ENCODE peak calls at places on chromosome 19, in seven cellular contexts. A is colonic mucosa, E is fibroblast of lung, M is endodermal cell, X is neural progenitor cell, F is PC-3, N is H1. Z is an unnamed sample.

GRCh38 chr19:16315825-16316505 is 8.7 kb upstream of the KLF2 start:
- DNase-seq in X (no peak), A (peak), N (no peak), F (peak), M (no peak), E (peak), Z (no peak)

GRCh38 chr19:39307233-39307821 is 11.1 kb downstream of the IFNL1 start:
- DNase-seq in X (peak), N (peak), F (no peak), M (peak), E (no peak), A (peak), Z (no peak)

GRCh38 chr19:18286973-18287635 is 5.7 kb upstream of the JUND start:
- DNase-seq in N (no peak), X (peak), M (peak), A (no peak), E (no peak), F (no peak), Z (no peak)

GRCh38 chr19:43675269-43675879 is 5.4 kb upstream of the PLAUR start:
- DNase-seq in F (peak), E (peak), N (no peak), X (no peak), A (peak), M (no peak), Z (peak)

GRCh38 chr19:33150852-33151518 is 19.1 kb downstream of the WDR88 start:
- DNase-seq in F (peak), X (no peak), A (no peak), E (no peak), M (peak), N (no peak), Z (no peak)

GRCh38 chr19:46922465-46922864 is 61.7 kb downstream of the ARHGAP35 start:
- DNase-seq in F (no peak), N (no peak), E (no peak), A (no peak), M (no peak), X (no peak), Z (no peak)

GRCh38 chr19:6065685-6066365 is 44.5 kb downstream of the RFX2 start:
- DNase-seq in E (no peak), M (peak), F (peak), A (peak), N (no peak), X (no peak), Z (peak)

GRCh38 chr19:51091126-51091525 is 8.4 kb upstream of the KLK14 start:
- DNase-seq in N (no peak), F (no peak), X (no peak), M (no peak), E (no peak), A (no peak), Z (no peak)

GRCh38 chr19:51417107-51417806 is at the start of gene SIGLEC10:
- DNase-seq in E (no peak), F (peak), X (no peak), M (peak), A (no peak), N (no peak), Z (no peak)

GRCh38 chr19:46435009-46435408 is 6.3 kb upstream of the PNMA8C start:
- DNase-seq in X (no peak), F (no peak), M (no peak), N (no peak), A (no peak), E (no peak), Z (no peak)

GRCh38 chr19:43957891-43958290 is 6.9 kb downstream of the ZNF221 start:
- DNase-seq in X (no peak), A (no peak), M (no peak), F (no peak), N (no peak), E (peak), Z (no peak)

GRCh38 chr19:38319421-38320258 is at the start of gene KCNK6:
- DNase-seq in E (peak), X (peak), N (peak), M (peak), A (peak), F (no peak), Z (peak)

GRCh38 chr19:15025237-15025636 is 24.0 kb upstream of the CASP14 start:
- DNase-seq in X (no peak), A (no peak), E (no peak), N (no peak), M (peak), F (peak), Z (no peak)

GRCh38 chr19:10863107-10863700 is 8.1 kb upstream of the CARM1 start:
- DNase-seq in N (no peak), F (peak), X (no peak), A (no peak), E (no peak), M (peak), Z (no peak)

GRCh38 chr19:44869728-44870470 is 21.2 kb upstream of the TOMM40 start:
- DNase-seq in X (no peak), A (no peak), N (no peak), M (no peak), E (peak), F (peak), Z (peak)

GRCh38 chr19:52570005-52570861 is at the start of gene ZNF701:
- DNase-seq in N (peak), A (peak), F (peak), E (peak), X (peak), M (peak), Z (peak)
- TF ChIP-seq CTCF in N (peak), A (no peak), F (no peak), E (no peak), X (peak), M (peak), Z (no peak)

GRCh38 chr19:49338691-49339363 is 3.6 kb downstream of the CD37 start:
- DNase-seq in F (peak), A (peak), X (peak), M (peak), E (peak), N (peak), Z (peak)
- H3K9ac ChIP-seq in F (no peak), A (no peak), X (no peak), M (peak), E (no peak), N (no peak), Z (no peak)

GRCh38 chr19:23440207-23440606 is 44.9 kb upstream of the ZNF91 start:
- DNase-seq in F (no peak), A (no peak), X (no peak), N (peak), E (no peak), M (peak), Z (no peak)
- TF ChIP-seq CTCF in F (peak), A (no peak), X (peak), N (no peak), E (no peak), M (no peak), Z (no peak)

DNA sequence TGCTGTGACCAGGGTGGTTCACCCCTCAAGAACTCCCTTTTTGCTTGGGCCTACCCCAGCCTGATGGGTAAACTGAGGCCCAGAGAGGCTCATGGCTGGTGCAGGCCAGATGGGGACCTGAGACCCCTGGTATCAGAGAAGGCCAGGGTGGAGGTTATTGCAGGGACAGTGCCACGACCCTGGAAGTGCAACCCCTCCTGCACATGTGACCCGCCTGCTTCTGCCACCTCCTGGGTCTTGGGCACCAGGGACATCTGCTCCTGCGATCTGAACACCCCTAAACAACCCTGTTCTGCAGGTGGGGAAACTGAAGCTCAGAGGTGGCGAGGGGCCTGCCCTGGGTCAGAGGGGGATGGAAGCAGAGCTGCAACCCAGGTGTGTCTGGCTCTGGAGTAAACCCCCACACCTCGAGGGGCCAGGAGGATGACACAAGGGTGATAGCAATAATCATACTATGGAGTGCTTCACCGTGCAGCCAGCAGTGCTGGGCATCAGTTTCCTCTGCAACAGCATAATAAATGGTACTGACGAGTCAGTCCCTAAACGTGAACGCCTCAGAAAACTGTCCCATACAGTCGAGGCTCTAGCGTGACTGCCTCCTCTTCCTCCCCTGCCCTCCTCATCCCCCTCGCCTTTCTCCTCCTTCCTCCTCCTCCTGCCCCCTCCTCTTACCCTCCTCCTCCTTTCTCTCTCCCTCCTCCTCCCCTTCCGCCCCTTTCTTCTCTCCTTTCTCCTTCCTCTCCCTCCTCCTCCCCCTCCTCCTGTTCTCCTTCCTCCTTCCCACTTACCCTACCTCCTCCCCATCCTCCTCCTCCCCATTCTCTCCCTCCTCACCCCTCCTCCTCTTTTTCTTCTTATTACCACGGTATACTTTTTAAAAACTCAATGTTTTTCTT is 4.3 kb downstream of the YJEFN3 start:
- DNase-seq in M (no peak), F (no peak), E (no peak), N (no peak), A (no peak), X (no peak), Z (no peak)
- H3K9ac ChIP-seq in M (no peak), F (no peak), E (no peak), N (no peak), A (no peak), X (no peak), Z (no peak)

DNA sequence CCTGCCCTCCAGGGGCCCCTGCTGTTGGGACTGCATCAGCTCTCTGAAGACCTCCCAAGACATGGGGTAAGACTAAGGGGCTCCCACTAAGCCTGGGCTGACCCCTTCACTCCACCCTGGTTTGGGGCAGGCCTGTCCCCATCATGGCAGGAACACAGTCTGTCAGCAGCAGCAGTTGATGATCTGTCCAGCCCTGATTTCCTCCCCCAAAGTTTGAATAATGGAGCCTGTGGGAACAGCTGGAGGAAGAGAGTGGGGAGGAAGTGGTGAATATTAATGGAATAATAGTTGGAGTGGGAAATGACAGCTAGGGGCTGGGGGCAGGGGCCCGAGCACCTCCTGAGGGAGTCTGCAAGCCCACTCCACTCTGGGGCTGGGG is 1.3 kb upstream of the B3GNT8 start:
- DNase-seq in E (no peak), F (no peak), M (no peak), X (no peak), N (no peak), A (no peak), Z (no peak)
- TF ChIP-seq CTCF in E (no peak), F (no peak), M (no peak), X (no peak), N (peak), A (no peak), Z (no peak)

GRCh38 chr19:55660991-55661390 is 6.2 kb downstream of the U2AF2 start:
- DNase-seq in M (no peak), E (no peak), X (no peak), N (no peak), F (no peak), A (no peak), Z (no peak)
- H3K9ac ChIP-seq in M (no peak), E (no peak), X (no peak), N (no peak), F (no peak), A (no peak), Z (no peak)

GRCh38 chr19:1401138-1401888 is at the start of gene GAMT:
- DNase-seq in X (peak), N (no peak), M (peak), E (no peak), A (no peak), F (peak), Z (peak)
- TF ChIP-seq CTCF in X (peak), N (peak), M (peak), E (no peak), A (peak), F (peak), Z (peak)

DNA sequence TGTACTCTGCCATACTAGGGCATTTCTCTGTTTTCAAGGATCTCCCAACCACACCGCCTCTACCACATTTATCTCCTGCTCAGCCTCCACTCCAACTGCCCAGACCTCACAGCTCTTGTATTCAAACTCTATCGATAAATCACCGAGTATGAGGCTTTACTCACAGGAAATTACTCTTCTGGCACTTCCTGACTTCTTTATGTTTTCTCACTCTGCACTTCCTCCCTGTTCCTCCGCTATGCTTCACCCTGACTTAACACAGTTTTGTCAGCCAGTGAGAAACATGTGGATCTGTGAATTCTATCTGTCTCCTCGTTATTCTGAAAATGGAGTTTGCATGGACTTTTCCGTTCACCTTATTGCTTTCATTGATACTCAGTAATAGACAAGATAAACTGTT is 2.6 kb upstream of the CARD8 start:
- DNase-seq in F (no peak), M (no peak), N (no peak), E (no peak), X (no peak), A (no peak), Z (peak)
- H3K9ac ChIP-seq in F (no peak), M (no peak), N (no peak), E (no peak), X (no peak), A (peak), Z (peak)

GRCh38 chr19:35565016-35565856 is 1.8 kb upstream of the ATP4A start:
- DNase-seq in M (no peak), A (no peak), E (no peak), F (no peak), X (no peak), N (no peak), Z (no peak)

GRCh38 chr19:35566738-35567137 is 3.3 kb upstream of the ATP4A start:
- DNase-seq in M (no peak), F (no peak), N (no peak), A (no peak), X (no peak), E (no peak), Z (no peak)

GRCh38 chr19:35571406-35571965 is 8.0 kb upstream of the ATP4A start:
- DNase-seq in M (no peak), A (no peak), F (no peak), E (no peak), X (no peak), N (no peak), Z (no peak)

DNA sequence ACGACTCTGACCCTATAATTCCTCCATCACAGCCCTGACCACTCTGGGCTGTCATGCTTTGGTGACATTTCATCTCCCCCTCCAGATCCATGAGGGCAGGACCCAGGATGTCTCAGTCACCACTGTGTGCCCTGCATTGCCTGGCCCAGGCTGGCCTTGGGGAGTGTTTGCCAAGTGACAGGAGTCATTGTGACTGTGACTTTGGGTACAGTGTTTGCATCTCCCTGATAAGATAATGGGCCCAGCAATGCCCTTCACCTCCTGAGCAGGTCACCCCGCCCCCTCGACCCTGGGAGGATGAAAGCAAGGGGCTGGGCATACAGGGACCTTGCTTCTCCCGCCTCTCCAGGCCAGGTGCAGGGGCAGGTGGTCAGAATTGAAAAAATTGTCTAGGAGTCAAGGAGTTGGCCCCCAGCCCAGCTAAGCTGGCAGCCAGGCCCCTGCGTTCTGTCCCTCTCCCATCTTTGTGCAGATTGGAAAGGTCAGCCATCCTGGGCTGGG is 5.9 kb upstream of the ATP4A start:
- DNase-seq in M (no peak), F (no peak), N (no peak), A (no peak), X (no peak), E (no peak), Z (no peak)
- TF ChIP-seq CTCF in M (no peak), F (no peak), N (no peak), A (no peak), X (no peak), E (no peak), Z (no peak)

GRCh38 chr19:36773223-36773579 is 594 bp upstream of the ZNF850 start:
- DNase-seq in M (no peak), F (no peak), E (no peak), A (no peak), N (no peak), X (no peak), Z (no peak)

GRCh38 chr19:36775768-36776167 is 3.2 kb upstream of the ZNF850 start:
- DNase-seq in M (no peak), E (no peak), X (no peak), F (no peak), N (no peak), A (no peak), Z (peak)

GRCh38 chr19:36772341-36773222 is at the start of gene ZNF850:
- DNase-seq in N (peak), M (peak), A (peak), X (peak), F (peak), E (peak), Z (peak)

GRCh38 chr19:36771275-36772231 is 1.1 kb downstream of the ZNF850 start:
- DNase-seq in X (peak), F (peak), M (peak), N (peak), E (peak), A (peak), Z (peak)
- H3K9ac ChIP-seq in X (peak), F (peak), M (peak), N (no peak), E (peak), A (peak), Z (peak)

Z was measured in endothelial cell of umbilical vein.